ENCODE peak calls at places on chromosomes 13 and 19, in four cellular contexts. One of them, this sample, is unnamed.
A peak's percentile ranks its signal among the peaks of the same experiment; 100 is the strongest.

GRCh38 chr19:47890865-47891621 is 4.9 kb upstream of the SULT2A1 start:
- DNase-seq in RWPE1: no peak
- DNase-seq in neural progenitor cell: no peak
- DNase-seq in GM03348: no peak
- DNase-seq in this sample: no peak

GRCh38 chr19:29245221-29245620 is 32.3 kb upstream of the UQCRFS1 start:
- DNase-seq in GM03348: no peak
- DNase-seq in RWPE1: no peak
- DNase-seq in neural progenitor cell: no peak
- DNase-seq in this sample: no peak

GRCh38 chr13:79404985-79405384 is 1.1 kb downstream of the RBM26 start:
- DNase-seq in RWPE1: peak; percentile 12
- DNase-seq in neural progenitor cell: no peak
- DNase-seq in GM03348: no peak
- DNase-seq in this sample: peak; percentile 27

GRCh38 chr19:3979289-3979673 is 6.0 kb downstream of the EEF2 start:
- DNase-seq in RWPE1: no peak
- DNase-seq in neural progenitor cell: no peak
- DNase-seq in GM03348: no peak
- DNase-seq in this sample: no peak

GRCh38 chr13:98050041-98050466 is 92.8 kb upstream of the FARP1 start:
- DNase-seq in neural progenitor cell: no peak
- DNase-seq in RWPE1: no peak
- DNase-seq in GM03348: no peak
- DNase-seq in this sample: no peak

GRCh38 chr19:1512671-1513491 is at the start of gene ADAMTSL5:
- DNase-seq in neural progenitor cell: peak; percentile 45
- DNase-seq in GM03348: peak; percentile 94
- DNase-seq in RWPE1: peak; percentile 71
- DNase-seq in this sample: peak; percentile 69

GRCh38 chr19:35845215-35846037 is 6.9 kb downstream of the NPHS1 start:
- DNase-seq in neural progenitor cell: peak; percentile 49
- DNase-seq in GM03348: peak; percentile 24
- DNase-seq in RWPE1: peak; percentile 35
- DNase-seq in this sample: peak; percentile 80

GRCh38 chr19:35030257-35031071 is at the start of gene SCN1B:
- DNase-seq in RWPE1: peak; percentile 77
- DNase-seq in neural progenitor cell: peak; percentile 89
- DNase-seq in GM03348: peak; percentile 95
- DNase-seq in this sample: peak; percentile 83

GRCh38 chr19:46478356-46478986 is 7.1 kb upstream of the PNMA8A start:
- DNase-seq in neural progenitor cell: peak; percentile 75
- DNase-seq in GM03348: no peak
- DNase-seq in RWPE1: no peak
- DNase-seq in this sample: peak; percentile 97

GRCh38 chr19:29293736-29294342 is 80.9 kb upstream of the UQCRFS1 start:
- DNase-seq in RWPE1: no peak
- DNase-seq in GM03348: no peak
- DNase-seq in neural progenitor cell: no peak
- DNase-seq in this sample: no peak

GRCh38 chr13:63625869-63626268 is 2210.2 kb upstream of the PCDH20 start:
- DNase-seq in RWPE1: peak; percentile 6
- DNase-seq in neural progenitor cell: no peak
- DNase-seq in GM03348: no peak
- DNase-seq in this sample: peak; percentile 4

GRCh38 chr13:37878496-37878895 is 8.9 kb upstream of the TRPC4 start:
- DNase-seq in GM03348: peak; percentile 44
- DNase-seq in RWPE1: no peak
- DNase-seq in neural progenitor cell: no peak
- DNase-seq in this sample: no peak

GRCh38 chr19:45531349-45531748 is 24.1 kb downstream of the VASP start:
- DNase-seq in neural progenitor cell: no peak
- DNase-seq in GM03348: no peak
- DNase-seq in RWPE1: no peak
- DNase-seq in this sample: no peak

GRCh38 chr13:110012102-110012739 is 225.8 kb upstream of the IRS2 start:
- DNase-seq in RWPE1: peak; percentile 83
- DNase-seq in GM03348: peak; percentile 78
- DNase-seq in neural progenitor cell: no peak
- DNase-seq in this sample: no peak

GRCh38 chr19:36771275-36772231 is 1.1 kb downstream of the ZNF850 start:
- DNase-seq in RWPE1: peak; percentile 45
- DNase-seq in GM03348: peak; percentile 64
- DNase-seq in neural progenitor cell: peak; percentile 71
- DNase-seq in this sample: peak; percentile 96

GRCh38 chr13:50467156-50467814 is 376.2 kb downstream of the DLEU7 start:
- DNase-seq in neural progenitor cell: no peak
- DNase-seq in GM03348: no peak
- DNase-seq in RWPE1: no peak
- DNase-seq in this sample: no peak

GRCh38 chr13:112693831-112694497 is 4.1 kb downstream of the ATP11A start:
- DNase-seq in neural progenitor cell: peak; percentile 35
- DNase-seq in RWPE1: no peak
- DNase-seq in GM03348: peak; percentile 80
- DNase-seq in this sample: no peak

GRCh38 chr13:25295228-25295627 is 6.2 kb upstream of the NUP58 start:
- DNase-seq in neural progenitor cell: no peak
- DNase-seq in RWPE1: no peak
- DNase-seq in GM03348: no peak
- DNase-seq in this sample: no peak

GRCh38 chr13:44876782-44877324 is 112.4 kb downstream of the NUFIP1 start:
- DNase-seq in RWPE1: no peak
- DNase-seq in GM03348: no peak
- DNase-seq in neural progenitor cell: peak; percentile 47
- DNase-seq in this sample: peak; percentile 88

GRCh38 chr19:58336820-58337219 is 10.0 kb downstream of the ZSCAN22 start:
- DNase-seq in neural progenitor cell: no peak
- DNase-seq in GM03348: no peak
- DNase-seq in RWPE1: no peak
- DNase-seq in this sample: no peak

GRCh38 chr19:19595171-19595701 is 23.3 kb downstream of the PBX4 start:
- DNase-seq in RWPE1: no peak
- DNase-seq in GM03348: peak; percentile 63
- DNase-seq in neural progenitor cell: no peak
- DNase-seq in this sample: no peak